ENCODE peak calls at places on chromosome 22, in nine cellular contexts. D is AG08396; T is AG04450; E is activated naive CD8-positive, alpha-beta T cell treated with anti-CD3 and anti-CD28 coated beads, Interleukin-2, amount 50 U/mL, for 24 hours; G is NCI-H774; Q is GM23338; M is lower leg skin; R is stimulated activated CD4-positive, alpha-beta T cell treated with anti-CD3 and anti-CD28 coated beads, Interleukin-1b, Interleukin-23, amount 100 ng/mL, for 4 hours; F is stimulated activated CD8-positive, alpha-beta memory T cell treated with anti-CD3 and anti-CD28 coated beads, Interleukin-15, amount 100 ng/mL, for 4 hours. Y is an unnamed sample.

GRCh38 chr22:44200855-44201550 is 20.3 kb downstream of the PARVG start:
- DNase-seq in Q (no peak), M (no peak), D (no peak), G (no peak), R (no peak), T (no peak), F (no peak), E (no peak), Y (no peak)

GRCh38 chr22:21635771-21636510 is 3.4 kb downstream of the CCDC116 start:
- DNase-seq in D (no peak), G (no peak), Q (no peak), R (no peak), E (no peak), M (no peak), F (no peak), T (no peak), Y (no peak)

GRCh38 chr22:35622132-35622913 is 5.2 kb upstream of the MB start:
- DNase-seq in R (no peak), G (no peak), E (no peak), T (no peak), D (no peak), M (peak), F (no peak), Q (peak), Y (peak)

GRCh38 chr22:45334528-45334927 is 24.8 kb downstream of the FAM118A start:
- DNase-seq in F (no peak), E (no peak), G (no peak), M (no peak), Q (no peak), T (no peak), R (no peak), D (no peak), Y (no peak)

GRCh38 chr22:22833059-22833458 is 54.6 kb upstream of the IGLL5 start:
- DNase-seq in M (no peak), G (no peak), Q (no peak), D (no peak), E (no peak), T (no peak), R (no peak), F (no peak), Y (no peak)

GRCh38 chr22:45318168-45318557 is 8.4 kb downstream of the FAM118A start:
- DNase-seq in Q (peak), E (peak), G (peak), T (peak), D (peak), M (peak), R (peak), F (peak), Y (no peak)

GRCh38 chr22:38267086-38267485 is 5.7 kb downstream of the TMEM184B start:
- DNase-seq in M (no peak), T (no peak), F (no peak), R (no peak), E (peak), Q (no peak), G (no peak), D (no peak), Y (no peak)

GRCh38 chr22:49936973-49937757 is 18.7 kb downstream of the CRELD2 start:
- DNase-seq in M (no peak), R (no peak), G (no peak), E (no peak), Q (no peak), D (no peak), F (no peak), T (no peak), Y (no peak)

GRCh38 chr22:40449676-40450035 is 79.3 kb downstream of the SGSM3 start:
- DNase-seq in G (no peak), F (no peak), D (no peak), R (no peak), Q (no peak), T (no peak), E (no peak), M (no peak), Y (no peak)

GRCh38 chr22:50601669-50602337 is 1.2 kb downstream of the MAPK8IP2 start:
- DNase-seq in D (peak), Q (no peak), E (no peak), F (no peak), R (no peak), M (no peak), T (no peak), G (no peak), Y (no peak)

GRCh38 chr22:30210235-30210831 is 36.2 kb downstream of the LIF start:
- DNase-seq in Q (no peak), M (no peak), D (no peak), T (no peak), F (no peak), E (no peak), G (no peak), R (no peak), Y (peak)

GRCh38 chr22:28955817-28956216 is 72.4 kb downstream of the ZNRF3 start:
- DNase-seq in F (peak), G (no peak), E (peak), D (no peak), T (no peak), Q (no peak), R (peak), M (peak), Y (no peak)

GRCh38 chr22:30305906-30306628 is 16.8 kb upstream of the CASTOR1 start:
- DNase-seq in R (no peak), D (no peak), E (no peak), T (no peak), Q (no peak), M (no peak), F (no peak), G (no peak), Y (no peak)

GRCh38 chr22:20464096-20464614 is 26.5 kb upstream of the SCARF2 start:
- DNase-seq in Q (no peak), R (peak), T (no peak), F (no peak), E (peak), M (no peak), D (no peak), G (no peak), Y (no peak)

GRCh38 chr22:29689872-29690213 is 30.0 kb upstream of the CABP7 start:
- DNase-seq in D (peak), Q (peak), E (peak), F (no peak), R (peak), G (no peak), M (no peak), T (peak), Y (no peak)

GRCh38 chr22:47008208-47008885 is 245.9 kb downstream of the TBC1D22A start:
- DNase-seq in F (no peak), Q (no peak), M (peak), G (no peak), E (no peak), T (no peak), R (no peak), D (no peak), Y (no peak)

GRCh38 chr22:44289429-44290171 is 23.2 kb downstream of the SHISAL1 start:
- DNase-seq in E (no peak), Q (no peak), D (peak), M (no peak), R (no peak), T (peak), G (no peak), F (no peak), Y (no peak)

GRCh38 chr22:27930246-27931060 is 11.4 kb upstream of the PITPNB start:
- DNase-seq in R (no peak), D (no peak), M (no peak), G (no peak), T (no peak), E (no peak), Q (peak), F (no peak), Y (no peak)

GRCh38 chr22:35065796-35066218 is at the start of gene ISX:
- DNase-seq in Q (no peak), T (no peak), D (no peak), E (no peak), R (no peak), F (no peak), M (no peak), G (no peak), Y (peak)

GRCh38 chr22:49599691-49600451 is 227.8 kb downstream of the BRD1 start:
- DNase-seq in M (no peak), Q (no peak), E (no peak), R (no peak), T (no peak), D (no peak), G (no peak), F (no peak), Y (no peak)

GRCh38 chr22:38448945-38449745 is 5.9 kb downstream of the KCNJ4 start:
- DNase-seq in M (no peak), T (no peak), R (no peak), F (no peak), G (no peak), Q (no peak), E (no peak), D (no peak), Y (no peak)

GRCh38 chr22:40405178-40406062 is 35.0 kb downstream of the SGSM3 start:
- DNase-seq in T (no peak), E (no peak), R (no peak), G (no peak), Q (no peak), D (no peak), M (peak), F (no peak), Y (no peak)

GRCh38 chr22:25027959-25028840 is 75.7 kb downstream of the KIAA1671 start:
- DNase-seq in R (peak), M (no peak), G (no peak), D (no peak), T (no peak), E (peak), Q (peak), F (no peak), Y (no peak)

GRCh38 chr22:36991220-36991619 is 28.0 kb downstream of the TST start:
- DNase-seq in M (no peak), Q (peak), E (no peak), F (no peak), R (no peak), T (no peak), G (no peak), D (no peak), Y (no peak)

GRCh38 chr22:20118572-20119020 is 1.6 kb upstream of the TRMT2A start:
- DNase-seq in T (no peak), M (no peak), G (no peak), E (no peak), R (no peak), Q (no peak), D (no peak), F (no peak), Y (no peak)

GRCh38 chr22:21451545-21452520 is 15.4 kb upstream of the TMEM191C start:
- DNase-seq in D (no peak), R (no peak), M (peak), F (no peak), G (no peak), T (no peak), Q (no peak), E (no peak), Y (no peak)